ENCODE peak calls at places on chromosomes 11 and 22, in four cellular contexts. Y is OCI-LY7, O is HTR-8/SVneo, V is ovary. J is an unnamed sample.
A peak's percentile ranks its signal among the peaks of the same experiment; 100 is the strongest.

GRCh38 chr11:2821891-2822290 is 63.7 kb downstream of the CDKN1C start:
- DNase-seq in Y (no peak), O (no peak), V (no peak), J (no peak)

GRCh38 chr11:121367434-121367833 is 74.9 kb downstream of the SC5D start:
- DNase-seq in Y (peak; percentile 95), O (no peak), V (no peak), J (peak; percentile 48)

GRCh38 chr11:61332266-61332822 is 561 bp downstream of the DDB1 start:
- DNase-seq in Y (peak; percentile 10), O (no peak), V (no peak), J (peak; percentile 28)

GRCh38 chr22:45490836-45491235 is 11.8 kb upstream of the FBLN1 start:
- DNase-seq in Y (no peak), O (no peak), V (no peak), J (no peak)

GRCh38 chr11:60887531-60887930 is 18.9 kb downstream of the PRPF19 start:
- DNase-seq in Y (peak; percentile 57), O (peak; percentile 32), V (no peak), J (peak; percentile 70)

GRCh38 chr22:39253427-39254070 is 8.8 kb upstream of the PDGFB start:
- DNase-seq in Y (no peak), O (peak; percentile 77), V (peak; percentile 76), J (no peak)

GRCh38 chr22:35910013-35910860 is 118.4 kb downstream of the RBFOX2 start:
- DNase-seq in Y (no peak), O (no peak), V (no peak), J (no peak)

GRCh38 chr11:62721994-62722393 is 5.3 kb downstream of the HNRNPUL2 start:
- DNase-seq in Y (no peak), O (no peak), V (no peak), J (peak; percentile 49)

GRCh38 chr11:96388891-96389603 is 665 bp downstream of the CCDC82 start:
- DNase-seq in Y (peak; percentile 62), O (peak; percentile 58), V (no peak), J (no peak)

GRCh38 chr11:121866822-121867221 is 249.2 kb downstream of the BLID start:
- DNase-seq in Y (no peak), O (no peak), V (no peak), J (no peak)

GRCh38 chr22:40499187-40499753 is 128.9 kb downstream of the SGSM3 start:
- DNase-seq in Y (no peak), O (peak; percentile 59), V (peak; percentile 60), J (no peak)

GRCh38 chr22:32661737-32662586 is 139.5 kb upstream of the TIMP3 start:
- DNase-seq in Y (no peak), O (no peak), V (no peak), J (no peak)

GRCh38 chr11:22461626-22462025 is 123.4 kb downstream of the SLC17A6 start:
- DNase-seq in Y (no peak), O (no peak), V (no peak), J (no peak)